ENCODE peak calls at places on chromosomes 11 and 22, in six cellular contexts. F is HCT116, A is H1, Y is SK-N-SH, D is K562, G is HepG2. C is an unnamed sample.

GRCh38 chr11:8807544-8808225 is 103.3 kb upstream of the AKIP1 start:
- DNase-seq in F (no peak), A (no peak), Y (no peak), D (no peak), G (no peak), C (peak; percentile 16)

GRCh38 chr11:3853935-3854659 is 1.4 kb upstream of the STIM1 start:
- DNase-seq in F (no peak), A (no peak), Y (no peak), D (no peak), G (no peak), C (no peak)

GRCh38 chr11:3710485-3711259 is 39.5 kb upstream of the CHRNA10 start:
- DNase-seq in F (no peak), A (no peak), Y (no peak), D (no peak), G (no peak), C (no peak)

GRCh38 chr22:49209452-49210195 is 618.0 kb downstream of the BRD1 start:
- DNase-seq in F (no peak), A (no peak), Y (peak; percentile 54), D (no peak), G (peak; percentile 78), C (no peak)

GRCh38 chr22:32531955-32532818 is 57.6 kb downstream of the FBXO7 start:
- DNase-seq in F (no peak), A (peak; percentile 62), Y (peak; percentile 79), D (peak; percentile 77), G (peak; percentile 87), C (no peak)

GRCh38 chr11:132650969-132651720 is 881.2 kb downstream of the OPCML start:
- DNase-seq in F (no peak), A (no peak), Y (no peak), D (no peak), G (no peak), C (no peak)

GRCh38 chr11:20158597-20159257 is 1.5 kb downstream of the DBX1 start:
- DNase-seq in F (no peak), A (no peak), Y (peak; percentile 33), D (peak; percentile 45), G (peak; percentile 6), C (peak; percentile 90)

GRCh38 chr11:130455493-130456127 is 7.2 kb downstream of the ADAMTS15 start:
- DNase-seq in F (no peak), A (no peak), Y (no peak), D (no peak), G (no peak), C (no peak)

GRCh38 chr11:79417069-79417920 is 23.5 kb downstream of the TENM4 start:
- DNase-seq in F (no peak), A (no peak), Y (no peak), D (no peak), G (no peak), C (no peak)

GRCh38 chr11:128610765-128611617 is 23.6 kb upstream of the ETS1 start:
- DNase-seq in F (no peak), A (no peak), Y (no peak), D (no peak), G (no peak), C (no peak)

GRCh38 chr11:64314146-64314804 is 3.1 kb downstream of the TRMT112 start:
- DNase-seq in F (no peak), A (no peak), Y (peak; percentile 54), D (no peak), G (no peak), C (peak; percentile 49)

GRCh38 chr22:38481162-38481870 is 13.4 kb downstream of the KDELR3 start:
- DNase-seq in F (no peak), A (no peak), Y (no peak), D (no peak), G (no peak), C (no peak)

GRCh38 chr11:44600739-44601416 is 35.4 kb downstream of the CD82 start:
- DNase-seq in F (no peak), A (no peak), Y (no peak), D (no peak), G (no peak), C (no peak)

GRCh38 chr11:34667810-34668582 is 47.1 kb downstream of the EHF start:
- DNase-seq in F (no peak), A (no peak), Y (no peak), D (no peak), G (peak; percentile 96), C (peak; percentile 27)

GRCh38 chr11:8826901-8827560 is 84.0 kb upstream of the AKIP1 start:
- DNase-seq in F (no peak), A (no peak), Y (no peak), D (peak; percentile 28), G (no peak), C (no peak)

GRCh38 chr11:17803751-17804334 is 69.3 kb downstream of the KCNC1 start:
- DNase-seq in F (no peak), A (no peak), Y (no peak), D (no peak), G (no peak), C (no peak)

GRCh38 chr22:17772963-17773605 is 1.2 kb downstream of the BID start:
- DNase-seq in F (no peak), A (no peak), Y (no peak), D (no peak), G (no peak), C (peak; percentile 77)

GRCh38 chr22:23681026-23681809 is 9.6 kb upstream of the RGL4 start:
- DNase-seq in F (no peak), A (no peak), Y (no peak), D (no peak), G (no peak), C (no peak)
- TF ChIP-seq JUND in F (no peak), A (no peak), Y (no peak), D (no peak), G (no peak), C (no peak)

DNA sequence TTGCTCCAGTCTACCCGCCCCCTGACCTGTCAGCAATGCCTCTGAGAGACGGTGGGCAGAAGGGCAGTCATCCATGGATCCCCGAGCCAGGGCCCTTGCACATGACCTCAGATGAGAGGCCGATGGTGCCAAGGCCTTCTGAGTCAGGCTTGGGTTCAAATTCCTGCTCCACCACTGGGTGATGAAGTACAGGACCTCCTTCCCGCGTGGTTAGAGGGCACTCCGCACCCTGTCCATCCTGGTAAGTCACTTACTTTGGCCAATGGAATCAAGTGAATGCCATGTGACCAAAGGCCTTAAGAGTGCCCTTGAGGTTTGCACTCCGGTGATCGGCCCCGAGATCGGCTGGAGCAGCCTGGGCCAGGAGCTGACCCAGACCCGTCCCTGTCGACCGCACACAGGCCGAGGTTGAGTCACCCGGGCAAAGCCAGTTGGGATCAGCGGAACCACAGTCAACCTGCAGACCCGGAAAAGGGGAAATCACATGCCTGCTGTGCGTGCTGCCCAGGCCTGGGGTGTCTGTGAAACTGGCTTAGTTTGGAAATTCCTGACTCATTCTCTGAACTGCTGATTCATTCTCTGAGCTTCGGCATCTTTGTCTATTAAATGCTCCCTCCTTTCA is 48.9 kb downstream of the RTL6 start:
- DNase-seq in F (no peak), A (no peak), Y (no peak), D (peak; percentile 11), G (no peak), C (no peak)
- TF ChIP-seq JUND in F (no peak), A (no peak), Y (no peak), D (peak; percentile 25), G (no peak), C (no peak)

DNA sequence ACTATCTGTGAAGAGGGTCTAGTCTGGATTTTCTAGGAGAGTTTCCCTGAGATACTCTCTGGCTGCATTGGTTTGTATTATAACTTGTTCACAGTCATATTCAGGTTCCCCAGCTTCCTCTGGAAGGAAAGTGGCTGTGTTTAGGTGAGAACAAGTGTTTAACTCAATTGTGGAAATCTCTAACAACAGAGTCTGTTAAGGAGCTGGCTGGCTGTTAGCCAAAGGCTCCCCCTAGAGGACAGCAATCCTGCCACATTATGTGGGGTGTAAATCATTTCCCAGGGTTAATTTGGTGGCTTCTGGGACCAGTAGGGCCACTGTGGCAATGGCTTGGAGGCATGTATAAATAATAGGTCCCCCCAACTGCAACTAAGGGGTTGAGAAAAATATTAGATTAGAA is 18.4 kb downstream of the MS4A6E start:
- DNase-seq in F (peak; percentile 21), A (peak; percentile 17), Y (no peak), D (no peak), G (peak; percentile 8), C (no peak)
- TF ChIP-seq JUND in F (no peak), A (no peak), Y (no peak), D (no peak), G (no peak), C (no peak)

DNA sequence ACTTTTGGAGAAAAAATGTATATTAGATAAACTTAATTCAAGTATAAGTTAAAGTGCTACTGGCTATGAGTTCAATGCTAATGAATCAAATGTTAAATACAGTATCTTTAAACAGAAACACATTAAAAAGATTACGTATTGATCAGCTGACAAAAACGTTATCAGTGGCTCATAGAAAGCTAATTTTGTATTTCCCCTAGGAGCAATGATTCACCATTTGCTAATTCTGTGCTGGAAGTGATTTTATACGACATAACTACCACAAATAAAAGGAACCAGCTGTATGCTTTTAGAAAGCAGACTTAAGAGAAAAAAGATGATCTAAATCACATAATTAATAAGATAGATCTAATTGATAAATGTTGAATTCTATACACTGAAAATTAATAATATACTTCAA is 43.6 kb downstream of the MRE11 start:
- DNase-seq in F (no peak), A (no peak), Y (no peak), D (no peak), G (no peak), C (no peak)
- TF ChIP-seq JUND in F (no peak), A (no peak), Y (no peak), D (no peak), G (no peak), C (no peak)

GRCh38 chr11:69310934-69311766 is 17.2 kb downstream of the MYEOV start:
- DNase-seq in F (no peak), A (no peak), Y (no peak), D (no peak), G (no peak), C (no peak)
- TF ChIP-seq JUND in F (no peak), A (no peak), Y (no peak), D (no peak), G (no peak), C (no peak)

GRCh38 chr11:62108017-62108750 is 15.6 kb upstream of the INCENP start:
- DNase-seq in F (peak; percentile 59), A (peak; percentile 19), Y (peak; percentile 69), D (peak; percentile 44), G (peak; percentile 65), C (no peak)
- TF ChIP-seq JUND in F (no peak), A (no peak), Y (no peak), D (no peak), G (no peak), C (no peak)

C was measured in T47D.